ENCODE peak calls at places on chromosomes 6 and 20, in five cellular contexts. H, P, X, M and E are unnamed samples.

GRCh38 chr6:162750776-162751175 is 23.0 kb downstream of the PACRG start:
- DNase-seq in H (no peak), M (no peak), X (no peak), P (peak; percentile 2), E (no peak)

GRCh38 chr20:43843096-43843964 is 71.3 kb upstream of the TOX2 start:
- DNase-seq in P (peak; percentile 97), X (peak; percentile 15), H (no peak), M (no peak), E (no peak)

GRCh38 chr6:85494551-85495337 is 44.9 kb downstream of the NT5E start:
- DNase-seq in M (no peak), P (peak; percentile 66), H (no peak), X (no peak), E (no peak)

GRCh38 chr20:2005831-2006426 is 12.1 kb upstream of the PDYN start:
- DNase-seq in P (peak; percentile 45), X (peak; percentile 73), M (peak; percentile 88), H (peak; percentile 62), E (peak; percentile 65)

GRCh38 chr6:26270121-26270861 is 94.7 kb upstream of the BTN3A2 start:
- DNase-seq in H (no peak), X (no peak), M (no peak), P (no peak), E (no peak)

GRCh38 chr6:156658186-156658585 is 119.0 kb upstream of the ARID1B start:
- DNase-seq in X (no peak), H (no peak), M (no peak), P (peak; percentile 80), E (no peak)

GRCh38 chr6:144758602-144759001 is 473.5 kb downstream of the UTRN start:
- DNase-seq in M (no peak), X (no peak), P (peak; percentile 28), H (no peak), E (no peak)

GRCh38 chr20:32350421-32350820 is 7.7 kb upstream of the ASXL1 start:
- DNase-seq in P (no peak), H (no peak), M (no peak), X (no peak), E (no peak)

GRCh38 chr6:83976871-83977270 is 56.7 kb upstream of the MRAP2 start:
- DNase-seq in M (no peak), P (no peak), X (no peak), H (peak; percentile 63), E (no peak)

GRCh38 chr20:32139947-32140346 is 30.4 kb downstream of the TM9SF4 start:
- DNase-seq in P (no peak), X (no peak), H (no peak), M (no peak), E (no peak)

GRCh38 chr6:28269492-28269891 is 2.5 kb downstream of the ZSCAN26 start:
- DNase-seq in X (no peak), M (no peak), H (no peak), P (peak; percentile 92), E (no peak)

GRCh38 chr6:44012078-44012493 is 115.2 kb downstream of the MRPL14 start:
- DNase-seq in P (peak; percentile 99), X (no peak), H (no peak), M (peak; percentile 57), E (no peak)

GRCh38 chr6:14453712-14454466 is 336.3 kb downstream of the CD83 start:
- DNase-seq in H (no peak), X (no peak), P (no peak), M (no peak), E (no peak)

GRCh38 chr6:18585032-18585573 is 198.0 kb downstream of the RNF144B start:
- DNase-seq in P (peak; percentile 65), X (peak; percentile 56), M (no peak), H (no peak), E (peak; percentile 37)

GRCh38 chr6:113584767-113585166 is 272.4 kb upstream of the MARCKS start:
- DNase-seq in X (no peak), M (no peak), P (no peak), H (no peak), E (no peak)

GRCh38 chr6:53699462-53699861 is 33.9 kb upstream of the KLHL31 start:
- DNase-seq in M (no peak), X (no peak), P (no peak), H (no peak), E (no peak)

GRCh38 chr6:152232494-152233151 is 404.5 kb downstream of the SYNE1 start:
- DNase-seq in P (peak; percentile 67), H (no peak), X (no peak), M (no peak), E (no peak)

GRCh38 chr6:125584468-125584939 is 164.9 kb upstream of the HEY2 start:
- DNase-seq in X (peak; percentile 60), M (no peak), H (no peak), P (peak; percentile 1), E (peak; percentile 61)

GRCh38 chr6:98433325-98433724 is 401.0 kb upstream of the POU3F2 start:
- DNase-seq in H (no peak), P (no peak), M (no peak), X (no peak), E (no peak)

GRCh38 chr20:45798935-45799642 is 7.3 kb downstream of the DNTTIP1 start:
- DNase-seq in P (peak; percentile 42), M (no peak), X (peak; percentile 81), H (peak; percentile 67), E (peak; percentile 55)

GRCh38 chr6:129860901-129861665 is at the start of gene TMEM244:
- DNase-seq in P (peak; percentile 70), X (no peak), M (no peak), H (no peak), E (no peak)

GRCh38 chr6:30130887-30131862 is 4.8 kb upstream of the TRIM40 start:
- DNase-seq in P (peak; percentile 85), M (peak; percentile 77), X (peak; percentile 88), H (peak; percentile 76), E (no peak)

GRCh38 chr20:47810686-47811347 is 25.5 kb upstream of the SULF2 start:
- DNase-seq in M (peak; percentile 43), H (no peak), P (no peak), X (no peak), E (no peak)

GRCh38 chr6:166488081-166488685 is 98.3 kb downstream of the RAMACL start:
- DNase-seq in H (peak; percentile 46), X (peak; percentile 83), P (peak; percentile 39), M (peak; percentile 93), E (peak; percentile 70)

GRCh38 chr20:46828471-46828870 is 66.2 kb upstream of the EYA2 start:
- DNase-seq in H (no peak), X (no peak), P (peak; percentile 88), M (no peak), E (no peak)

GRCh38 chr6:7671581-7671980 is 54.3 kb upstream of the BMP6 start:
- DNase-seq in H (no peak), M (no peak), X (no peak), P (peak; percentile 28), E (no peak)

GRCh38 chr20:59783020-59784010 is 150.1 kb downstream of the SYCP2 start:
- DNase-seq in X (peak; percentile 75), M (no peak), H (peak; percentile 60), P (peak; percentile 15), E (peak; percentile 51)

GRCh38 chr20:10898555-10898954 is 224.8 kb upstream of the JAG1 start:
- DNase-seq in X (no peak), P (peak; percentile 83), H (no peak), M (no peak), E (no peak)

DNA sequence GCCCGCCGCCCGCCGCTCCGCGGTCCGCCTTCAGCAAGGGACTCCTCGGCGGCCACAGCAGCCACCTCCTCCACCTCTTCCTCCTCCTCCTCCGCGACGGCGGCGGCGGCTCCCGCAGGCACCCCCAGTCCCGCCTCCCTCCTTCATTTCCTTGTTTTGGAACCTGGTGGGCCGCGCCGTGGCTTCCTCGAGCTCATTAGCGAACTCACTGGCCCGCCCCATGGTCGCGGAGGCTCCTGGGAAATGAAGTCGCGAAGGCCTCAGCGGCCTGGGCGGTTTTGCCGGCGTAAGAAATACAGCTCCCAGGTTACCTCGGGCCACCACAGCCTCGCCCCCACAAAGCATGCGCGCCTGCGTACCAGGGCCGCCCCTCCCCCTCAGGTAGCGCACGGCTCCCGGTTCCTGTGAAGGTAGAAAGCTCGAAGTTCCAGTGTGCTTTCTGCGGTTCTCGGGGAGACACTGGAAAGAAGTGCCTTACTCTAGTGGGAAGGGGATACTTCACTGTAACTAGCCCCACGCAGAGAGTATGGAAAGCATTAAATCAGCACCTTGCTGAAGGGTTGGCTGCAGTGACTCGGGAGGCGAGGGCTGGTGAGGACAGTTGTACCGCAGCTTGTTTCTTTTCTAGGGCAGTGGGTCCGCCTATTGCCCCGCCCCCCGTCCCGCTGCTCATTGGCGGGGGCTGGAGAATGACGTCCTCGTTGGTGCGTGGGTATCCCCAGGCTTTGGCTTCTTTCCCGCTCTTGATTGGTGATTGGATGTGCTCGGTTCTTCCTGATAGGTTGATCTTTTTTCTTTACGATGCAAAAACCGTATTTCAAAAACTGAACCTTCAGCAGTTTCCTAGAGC is at the start of gene CDK19:
- DNase-seq in P (peak; percentile 98), H (peak; percentile 99), M (peak; percentile 100), X (peak; percentile 99), E (peak; percentile 99)
- TF ChIP-seq POLR2A in P (peak; percentile 86), H (peak; percentile 96), M (peak; percentile 88), X (peak; percentile 95), E (no peak)

DNA sequence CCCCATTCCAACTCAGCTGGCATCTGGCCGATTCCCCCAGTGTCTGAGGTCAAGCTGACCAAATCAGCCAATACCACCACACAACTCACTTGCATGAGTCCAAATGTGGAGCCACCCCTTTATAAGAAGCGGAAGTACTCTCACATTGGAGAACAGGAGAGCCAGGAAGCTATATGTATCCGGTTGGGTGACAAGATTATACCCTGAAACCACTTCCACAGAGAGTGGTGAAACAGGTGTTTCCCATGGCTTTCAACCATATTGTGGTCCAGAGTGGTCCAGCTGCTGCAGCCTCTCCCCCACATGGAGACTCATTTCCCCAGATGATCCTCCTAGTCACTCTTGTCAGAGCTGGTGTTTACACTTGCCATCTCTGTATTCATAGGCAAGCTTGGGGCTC is 24.0 kb upstream of the SERINC1 start:
- DNase-seq in X (no peak), H (no peak), P (no peak), M (no peak), E (no peak)
- H3K36me3 ChIP-seq in X (no peaks in the 10 kb centered on the region), H (no peaks in the 10 kb centered on the region), P (no peaks in the 10 kb centered on the region), M (no peaks in the 10 kb centered on the region), E (no peaks in the 10 kb centered on the region)

GRCh38 chr6:51972659-51973058 is 114.8 kb downstream of the PKHD1 start:
- DNase-seq in H (no peak), X (no peak), M (no peak), P (no peak), E (no peak)

GRCh38 chr6:51962355-51962754 is 125.1 kb downstream of the PKHD1 start:
- DNase-seq in H (no peak), X (no peak), M (no peak), P (no peak), E (no peak)

GRCh38 chr6:51963980-51964379 is 123.4 kb downstream of the PKHD1 start:
- DNase-seq in P (no peak), X (no peak), M (no peak), H (no peak), E (no peak)

GRCh38 chr6:51965222-51965801 is 122.1 kb downstream of the PKHD1 start:
- DNase-seq in H (no peak), M (no peak), P (no peak), X (no peak), E (no peak)

DNA sequence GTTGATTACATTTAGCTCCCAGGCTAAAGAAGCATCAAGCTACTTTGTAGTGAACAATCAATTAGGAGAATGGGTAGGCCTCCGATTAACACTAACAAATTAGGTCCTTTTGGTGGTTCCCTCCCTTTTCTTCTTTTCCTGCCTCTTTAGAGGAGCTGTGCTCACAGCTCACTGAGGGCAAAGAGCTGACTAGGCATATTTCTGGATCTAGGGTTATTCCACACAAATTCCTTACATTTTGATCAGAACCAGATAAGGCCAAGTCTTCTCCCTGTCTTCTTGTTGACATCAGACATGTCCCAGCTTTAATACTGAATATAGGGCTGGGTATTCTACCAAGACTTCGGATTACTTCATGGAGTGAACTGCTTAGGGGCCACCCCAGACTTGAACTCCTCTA is 119.1 kb downstream of the PKHD1 start:
- DNase-seq in X (no peak), M (no peak), P (no peak), H (no peak), E (no peak)
- TF ChIP-seq CTCF in X (no peak), M (no peak), P (no peak), H (no peak), E (no peak)

GRCh38 chr20:37886851-37887297 is 16.1 kb upstream of the VSTM2L start:
- DNase-seq in P (no peak), X (peak; percentile 78), H (peak; percentile 64), M (peak; percentile 85), E (peak; percentile 83)
- TF ChIP-seq POLR2A in P (no peak), X (no peak), H (no peak), M (no peak), E (no peak)